ENCODE peak calls at places on chromosomes 11 and 22, in six cellular contexts. R is transverse colon, N is K562, G is stomach, E is body of pancreas, C is IMR-90. L is an unnamed sample. For H3K4me1, the result is how much of the 10 kb centered on the place peaks cover.

GRCh38 chr11:56624661-56625110 is 10.0 kb upstream of the OR5M1 start:
- DNase-seq in E (no peak), C (peak), N (peak), R (no peak), G (no peak), L (no peak)

GRCh38 chr11:80779907-80780615 is 1339.2 kb upstream of the TENM4 start:
- DNase-seq in G (no peak), C (no peak), R (no peak), E (no peak), N (no peak), L (no peak)

GRCh38 chr11:33633251-33634003 is 67.2 kb downstream of the C11orf91 start:
- DNase-seq in C (peak), G (no peak), N (no peak), R (peak), E (no peak), L (no peak)

GRCh38 chr11:6397636-6398035 is 7.4 kb downstream of the SMPD1 start:
- DNase-seq in G (no peak), C (peak), N (no peak), R (no peak), E (no peak), L (no peak)

GRCh38 chr22:30926706-30927105 is 41.9 kb downstream of the MORC2 start:
- DNase-seq in E (no peak), R (no peak), C (no peak), N (no peak), G (no peak), L (no peak)

GRCh38 chr11:116108161-116108560 is 603.9 kb upstream of the CADM1 start:
- DNase-seq in C (no peak), G (no peak), E (no peak), N (no peak), R (no peak), L (no peak)

GRCh38 chr11:116537121-116537520 is 235.7 kb downstream of the BUD13 start:
- DNase-seq in R (no peak), G (peak), E (no peak), C (no peak), N (no peak), L (no peak)

GRCh38 chr11:42243370-42243769 is 783.9 kb upstream of the LRRC4C start:
- DNase-seq in N (no peak), C (no peak), R (no peak), E (no peak), G (no peak), L (no peak)

DNA sequence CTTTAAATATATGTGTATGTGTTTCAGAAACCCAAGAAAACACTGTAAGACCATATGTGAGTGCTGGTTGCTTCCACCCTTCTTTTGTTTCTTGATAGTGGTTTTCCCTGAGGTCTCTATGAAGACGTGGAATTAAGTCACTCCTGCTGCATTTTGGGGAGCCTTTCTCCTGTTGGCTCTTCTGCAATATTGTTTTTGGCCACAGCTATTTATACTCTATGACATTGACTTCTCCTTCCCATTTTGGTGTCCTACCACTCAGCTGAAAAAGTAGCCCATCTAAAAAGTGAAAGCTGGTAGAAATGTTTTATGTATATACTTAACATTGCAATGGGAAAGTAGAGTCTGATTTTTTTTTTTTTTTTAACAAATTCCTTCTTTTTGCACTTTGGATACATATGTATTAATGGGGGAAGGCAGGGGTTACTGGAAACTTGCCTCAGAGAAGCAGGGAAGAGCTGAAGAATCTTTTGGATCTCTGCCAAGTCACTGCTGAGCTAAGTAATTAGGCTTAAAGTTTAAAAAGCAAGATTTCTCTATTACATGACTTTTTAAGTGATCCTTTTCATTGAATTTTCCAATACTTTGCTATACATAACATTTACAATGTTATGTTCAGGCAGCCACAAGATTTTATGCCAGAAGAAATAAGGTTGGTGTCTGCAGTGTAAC is 1.8 kb downstream of the TTC17 start:
- DNase-seq in R (no peak), E (no peak), G (no peak), N (no peak), C (peak), L (no peak)
- H3K27ac ChIP-seq in R (peak), E (no peak), G (no peak), N (peak), C (peak), L (no peak)

GRCh38 chr11:72641522-72641899 is 32.7 kb downstream of the PDE2A start:
- DNase-seq in G (no peak), R (no peak), C (no peak), E (no peak), N (no peak), L (no peak)

GRCh38 chr11:72642815-72643511 is 31.3 kb downstream of the PDE2A start:
- DNase-seq in N (peak), C (peak), R (peak), E (peak), G (peak), L (no peak)

GRCh38 chr11:72639475-72640375 is 34.5 kb downstream of the PDE2A start:
- DNase-seq in G (no peak), E (no peak), R (no peak), C (no peak), N (no peak), L (no peak)

GRCh38 chr11:72643547-72643946 is 30.7 kb downstream of the PDE2A start:
- DNase-seq in R (no peak), E (peak), G (no peak), N (no peak), C (no peak), L (no peak)

GRCh38 chr11:72641900-72642814 is 32.1 kb downstream of the PDE2A start:
- DNase-seq in R (peak), G (peak), N (peak), C (no peak), E (peak), L (no peak)
- TF ChIP-seq POLR2A in R (no peak), G (no peak), N (no peak), C (no peak), E (no peak), L (no peak)

DNA sequence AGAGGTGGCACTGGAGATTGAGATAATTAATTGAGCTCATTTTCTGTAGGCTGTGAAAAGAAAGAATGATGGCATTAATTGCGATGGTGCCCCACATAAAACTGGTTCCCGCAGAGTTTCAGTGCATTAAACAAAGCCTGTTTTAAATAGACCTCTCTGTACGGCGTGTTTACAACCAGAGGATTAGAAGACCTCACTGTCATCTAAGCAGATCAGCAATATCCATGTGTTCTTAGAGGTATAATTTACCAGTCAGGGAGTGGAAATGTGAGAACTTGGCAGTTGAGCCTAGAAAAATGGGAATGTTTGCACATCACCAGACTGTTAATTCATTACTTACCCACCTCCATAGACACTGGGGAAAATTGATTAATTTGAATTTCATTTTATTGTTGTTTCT is 16.1 kb downstream of the POLA2 start:
- DNase-seq in C (no peak), G (no peak), N (no peak), R (no peak), E (no peak), L (no peak)
- H3K4me1 ChIP-seq in C (under half), G (half or more), N (under half), R (under half), E (half or more), L (under half)

GRCh38 chr22:48318575-48319320 is 1508.9 kb downstream of the BRD1 start:
- DNase-seq in N (no peak), E (no peak), G (no peak), R (peak), C (no peak), L (no peak)

GRCh38 chr22:48320671-48321515 is 1506.8 kb downstream of the BRD1 start:
- DNase-seq in G (no peak), E (no peak), C (no peak), N (no peak), R (no peak), L (no peak)

GRCh38 chr22:48321986-48322545 is 1505.6 kb downstream of the BRD1 start:
- DNase-seq in G (no peak), R (no peak), N (no peak), E (no peak), C (no peak), L (no peak)

GRCh38 chr22:48319321-48320047 is 1508.2 kb downstream of the BRD1 start:
- DNase-seq in R (no peak), G (no peak), N (no peak), E (no peak), C (no peak), L (no peak)

GRCh38 chr22:48320048-48320655 is 1507.5 kb downstream of the BRD1 start:
- DNase-seq in N (no peak), E (no peak), G (no peak), C (no peak), R (no peak), L (no peak)
- H3K27ac ChIP-seq in N (no peak), E (no peak), G (no peak), C (no peak), R (no peak), L (no peak)

GRCh38 chr11:112858289-112859023 is 102.8 kb upstream of the NCAM1 start:
- DNase-seq in C (no peak), R (no peak), E (no peak), N (no peak), G (no peak), L (peak)
- TF ChIP-seq POLR2A in C (no peak), R (no peak), E (no peak), N (no peak), G (no peak), L (no peak)

DNA sequence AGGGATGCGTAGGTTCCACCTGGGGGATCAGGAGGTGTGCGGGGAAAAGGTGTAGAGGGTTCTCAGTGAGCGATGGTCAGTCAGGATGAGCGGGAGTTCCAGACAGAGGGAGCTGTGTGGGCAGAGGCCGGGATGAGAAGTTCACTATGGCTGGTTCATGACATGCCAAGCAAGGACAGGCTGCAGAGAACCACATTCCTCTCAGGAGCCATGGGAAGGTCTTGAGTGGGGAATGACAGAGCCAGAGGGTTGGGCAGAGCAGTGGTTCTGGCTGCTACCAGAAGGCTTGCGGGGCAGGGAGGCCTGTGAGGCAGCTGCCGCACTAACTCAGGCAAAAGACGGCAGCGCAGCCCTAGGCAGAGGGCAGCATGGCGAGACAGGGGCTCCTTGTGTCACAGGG is 66.1 kb downstream of the SCUBE1 start:
- DNase-seq in N (no peak), R (no peak), G (no peak), C (no peak), E (no peak), L (no peak)
- H3K4me1 ChIP-seq in N (under half), R (under half), G (under half), C (under half), E (under half), L (under half)

GRCh38 chr11:86174101-86175046 is 70.2 kb upstream of the EED start:
- DNase-seq in R (no peak), N (peak), C (peak), G (peak), E (peak), L (peak)
- H3K27ac ChIP-seq in R (peak), N (peak), C (peak), G (peak), E (peak), L (peak)

GRCh38 chr11:17351171-17351509 is 460 bp upstream of the NCR3LG1 start:
- DNase-seq in R (no peak), C (no peak), N (no peak), E (no peak), G (no peak), L (no peak)

GRCh38 chr11:17354070-17354924 is 2.7 kb downstream of the NCR3LG1 start:
- DNase-seq in N (peak), E (peak), R (peak), C (peak), G (peak), L (no peak)

GRCh38 chr11:17351510-17352176 is at the start of gene NCR3LG1:
- DNase-seq in N (peak), G (peak), R (peak), E (peak), C (peak), L (peak)

GRCh38 chr11:17352925-17353227 is 1.3 kb downstream of the NCR3LG1 start:
- DNase-seq in E (peak), N (peak), G (peak), R (peak), C (peak), L (no peak)

DNA sequence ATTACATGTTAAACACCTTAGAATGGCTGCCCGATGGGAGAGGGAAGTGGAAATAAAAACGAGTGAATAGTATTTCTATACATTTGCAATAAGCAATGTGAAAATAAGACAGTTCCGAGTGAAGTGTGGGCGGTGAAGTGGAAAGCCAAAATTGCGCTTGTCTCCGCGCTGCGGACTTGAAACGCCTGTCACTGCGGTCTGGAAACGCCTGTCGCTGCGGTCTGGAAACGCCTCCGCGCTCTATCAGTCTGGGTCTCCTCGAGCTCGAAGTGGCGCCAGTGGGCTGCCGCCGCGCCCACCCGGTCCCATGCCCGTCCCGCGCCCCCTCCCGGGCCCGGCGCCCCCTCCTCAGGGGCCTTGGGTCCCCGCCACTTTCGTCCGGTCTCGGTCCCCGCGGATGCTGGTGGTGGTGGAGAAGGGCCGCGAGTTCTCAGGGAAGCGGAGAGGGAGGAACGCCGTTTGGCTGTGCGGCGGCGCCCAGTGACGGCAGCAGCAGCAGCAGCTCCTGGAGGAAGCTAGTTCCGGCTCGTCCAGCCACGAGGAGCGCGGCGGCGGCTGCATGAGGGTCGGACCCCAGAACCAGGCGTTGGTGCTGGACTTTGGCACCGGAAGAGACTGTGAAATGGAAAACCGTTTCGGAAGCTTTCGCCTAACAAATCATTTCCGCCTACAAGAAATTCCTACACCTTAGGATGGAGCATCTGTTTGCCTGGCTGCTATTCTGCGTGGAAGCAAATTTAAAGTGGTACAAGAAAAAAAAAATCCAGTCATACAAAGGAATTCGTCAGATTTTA is 1.8 kb downstream of the NCR3LG1 start:
- DNase-seq in R (peak), E (peak), C (peak), G (peak), N (peak), L (no peak)
- TF ChIP-seq POLR2A in R (peak), E (peak), C (peak), G (no peak), N (peak), L (no peak)

GRCh38 chr22:43926349-43926710 is 2.7 kb downstream of the PNPLA3 start:
- DNase-seq in G (no peak), E (no peak), N (no peak), R (no peak), C (no peak), L (no peak)
- H3K4me1 ChIP-seq in G (under half), E (under half), N (under half), R (under half), C (under half), L (under half)

L was measured in esophagus muscularis mucosa.